ENCODE peak calls at places on chromosomes 16 and 17, in six cellular contexts. One of them, this sample, is unnamed.
A peak's percentile ranks its signal among the peaks of the same experiment; 100 is the strongest.

GRCh38 chr17:57107498-57108101 is 22.6 kb downstream of the AKAP1 start:
- DNase-seq in H4: peak; percentile 90
- DNase-seq in HT-29: peak; percentile 92
- DNase-seq in MCF 10A: peak; percentile 73
- DNase-seq in left colon: peak; percentile 81
- DNase-seq in stimulated activated CD4-positive, alpha-beta T cell treated with anti-CD3 and anti-CD28 coated beads, Interleukin-1b, Interleukin-23, amount 100 ng/mL, for 1 hour: no peak
- DNase-seq in this sample: no peak

GRCh38 chr17:48767263-48767774 is 38.8 kb upstream of the HOXB13 start:
- DNase-seq in HT-29: no peak
- DNase-seq in stimulated activated CD4-positive, alpha-beta T cell treated with anti-CD3 and anti-CD28 coated beads, Interleukin-1b, Interleukin-23, amount 100 ng/mL, for 1 hour: no peak
- DNase-seq in left colon: no peak
- DNase-seq in H4: no peak
- DNase-seq in MCF 10A: no peak
- DNase-seq in this sample: no peak

GRCh38 chr16:8849411-8850011 is 19.3 kb downstream of the CARHSP1 start:
- DNase-seq in MCF 10A: peak; percentile 87
- DNase-seq in stimulated activated CD4-positive, alpha-beta T cell treated with anti-CD3 and anti-CD28 coated beads, Interleukin-1b, Interleukin-23, amount 100 ng/mL, for 1 hour: no peak
- DNase-seq in H4: peak; percentile 2
- DNase-seq in left colon: no peak
- DNase-seq in HT-29: no peak
- DNase-seq in this sample: no peak

GRCh38 chr17:82247856-82248671 is 19.2 kb downstream of the SLC16A3 start:
- DNase-seq in HT-29: no peak
- DNase-seq in MCF 10A: no peak
- DNase-seq in left colon: no peak
- DNase-seq in H4: no peak
- DNase-seq in stimulated activated CD4-positive, alpha-beta T cell treated with anti-CD3 and anti-CD28 coated beads, Interleukin-1b, Interleukin-23, amount 100 ng/mL, for 1 hour: no peak
- DNase-seq in this sample: no peak

GRCh38 chr16:3980311-3981111 is 100.0 kb upstream of the CREBBP start:
- DNase-seq in left colon: no peak
- DNase-seq in HT-29: no peak
- DNase-seq in MCF 10A: peak; percentile 14
- DNase-seq in H4: peak; percentile 55
- DNase-seq in stimulated activated CD4-positive, alpha-beta T cell treated with anti-CD3 and anti-CD28 coated beads, Interleukin-1b, Interleukin-23, amount 100 ng/mL, for 1 hour: no peak
- DNase-seq in this sample: peak; percentile 38

GRCh38 chr16:59878999-59879398 is 1144.9 kb upstream of the GOT2 start:
- DNase-seq in H4: no peak
- DNase-seq in stimulated activated CD4-positive, alpha-beta T cell treated with anti-CD3 and anti-CD28 coated beads, Interleukin-1b, Interleukin-23, amount 100 ng/mL, for 1 hour: no peak
- DNase-seq in HT-29: no peak
- DNase-seq in left colon: no peak
- DNase-seq in MCF 10A: peak; percentile 30
- DNase-seq in this sample: no peak

GRCh38 chr17:164536-165235 is 16.8 kb downstream of the DOC2B start:
- DNase-seq in HT-29: peak; percentile 39
- DNase-seq in H4: peak; percentile 39
- DNase-seq in left colon: no peak
- DNase-seq in MCF 10A: peak; percentile 42
- DNase-seq in stimulated activated CD4-positive, alpha-beta T cell treated with anti-CD3 and anti-CD28 coated beads, Interleukin-1b, Interleukin-23, amount 100 ng/mL, for 1 hour: no peak
- DNase-seq in this sample: no peak

GRCh38 chr16:14179116-14179515 is 108.0 kb downstream of the MRTFB start:
- DNase-seq in H4: no peak
- DNase-seq in left colon: no peak
- DNase-seq in HT-29: no peak
- DNase-seq in stimulated activated CD4-positive, alpha-beta T cell treated with anti-CD3 and anti-CD28 coated beads, Interleukin-1b, Interleukin-23, amount 100 ng/mL, for 1 hour: no peak
- DNase-seq in MCF 10A: peak; percentile 21
- DNase-seq in this sample: peak; percentile 6

GRCh38 chr16:78122774-78123315 is 23.4 kb downstream of the WWOX start:
- DNase-seq in H4: peak; percentile 32
- DNase-seq in HT-29: peak; percentile 49
- DNase-seq in MCF 10A: peak; percentile 75
- DNase-seq in stimulated activated CD4-positive, alpha-beta T cell treated with anti-CD3 and anti-CD28 coated beads, Interleukin-1b, Interleukin-23, amount 100 ng/mL, for 1 hour: no peak
- DNase-seq in left colon: no peak
- DNase-seq in this sample: peak; percentile 40

GRCh38 chr17:46940692-46941404 is 17.9 kb downstream of the GOSR2 start:
- DNase-seq in MCF 10A: peak; percentile 72
- DNase-seq in H4: peak; percentile 79
- DNase-seq in stimulated activated CD4-positive, alpha-beta T cell treated with anti-CD3 and anti-CD28 coated beads, Interleukin-1b, Interleukin-23, amount 100 ng/mL, for 1 hour: peak; percentile 38
- DNase-seq in left colon: peak; percentile 47
- DNase-seq in HT-29: peak; percentile 79
- DNase-seq in this sample: peak; percentile 58

GRCh38 chr16:70151391-70151790 is 22.2 kb upstream of the CLEC18C start:
- DNase-seq in HT-29: peak; percentile 25
- DNase-seq in MCF 10A: no peak
- DNase-seq in left colon: peak; percentile 45
- DNase-seq in H4: no peak
- DNase-seq in stimulated activated CD4-positive, alpha-beta T cell treated with anti-CD3 and anti-CD28 coated beads, Interleukin-1b, Interleukin-23, amount 100 ng/mL, for 1 hour: no peak
- DNase-seq in this sample: no peak

GRCh38 chr16:17307501-17307900 is 163.3 kb downstream of the XYLT1 start:
- DNase-seq in stimulated activated CD4-positive, alpha-beta T cell treated with anti-CD3 and anti-CD28 coated beads, Interleukin-1b, Interleukin-23, amount 100 ng/mL, for 1 hour: no peak
- DNase-seq in H4: no peak
- DNase-seq in MCF 10A: no peak
- DNase-seq in HT-29: no peak
- DNase-seq in left colon: no peak
- DNase-seq in this sample: no peak

GRCh38 chr16:30951785-30952184 is 2.9 kb downstream of the ORAI3 start:
- DNase-seq in stimulated activated CD4-positive, alpha-beta T cell treated with anti-CD3 and anti-CD28 coated beads, Interleukin-1b, Interleukin-23, amount 100 ng/mL, for 1 hour: no peak
- DNase-seq in H4: no peak
- DNase-seq in HT-29: no peak
- DNase-seq in MCF 10A: peak; percentile 62
- DNase-seq in left colon: peak; percentile 70
- DNase-seq in this sample: peak; percentile 93

GRCh38 chr17:77129568-77130301 is 11.0 kb upstream of the SEC14L1 start:
- DNase-seq in stimulated activated CD4-positive, alpha-beta T cell treated with anti-CD3 and anti-CD28 coated beads, Interleukin-1b, Interleukin-23, amount 100 ng/mL, for 1 hour: no peak
- DNase-seq in MCF 10A: no peak
- DNase-seq in H4: peak; percentile 80
- DNase-seq in HT-29: no peak
- DNase-seq in left colon: no peak
- DNase-seq in this sample: peak; percentile 74

GRCh38 chr16:71338193-71338592 is 20.3 kb upstream of the CALB2 start:
- DNase-seq in left colon: no peak
- DNase-seq in H4: peak; percentile 47
- DNase-seq in HT-29: peak; percentile 97
- DNase-seq in stimulated activated CD4-positive, alpha-beta T cell treated with anti-CD3 and anti-CD28 coated beads, Interleukin-1b, Interleukin-23, amount 100 ng/mL, for 1 hour: no peak
- DNase-seq in MCF 10A: peak; percentile 83
- DNase-seq in this sample: no peak

GRCh38 chr17:234163-235047 is 53.0 kb upstream of the DOC2B start:
- DNase-seq in HT-29: peak; percentile 3
- DNase-seq in stimulated activated CD4-positive, alpha-beta T cell treated with anti-CD3 and anti-CD28 coated beads, Interleukin-1b, Interleukin-23, amount 100 ng/mL, for 1 hour: no peak
- DNase-seq in left colon: peak; percentile 24
- DNase-seq in MCF 10A: no peak
- DNase-seq in H4: no peak
- DNase-seq in this sample: no peak

GRCh38 chr17:72421128-72422092 is 300.6 kb downstream of the SOX9 start:
- DNase-seq in left colon: peak; percentile 81
- DNase-seq in H4: peak; percentile 94
- DNase-seq in HT-29: peak; percentile 90
- DNase-seq in MCF 10A: peak; percentile 99
- DNase-seq in stimulated activated CD4-positive, alpha-beta T cell treated with anti-CD3 and anti-CD28 coated beads, Interleukin-1b, Interleukin-23, amount 100 ng/mL, for 1 hour: no peak
- DNase-seq in this sample: peak; percentile 38

GRCh38 chr16:68367034-68367433 is 56.2 kb downstream of the PRMT7 start:
- DNase-seq in stimulated activated CD4-positive, alpha-beta T cell treated with anti-CD3 and anti-CD28 coated beads, Interleukin-1b, Interleukin-23, amount 100 ng/mL, for 1 hour: no peak
- DNase-seq in HT-29: peak; percentile 39
- DNase-seq in MCF 10A: peak; percentile 57
- DNase-seq in left colon: no peak
- DNase-seq in H4: no peak
- DNase-seq in this sample: peak; percentile 13

GRCh38 chr16:53053967-53054669 is 673 bp upstream of the CHD9 start:
- DNase-seq in MCF 10A: no peak
- DNase-seq in stimulated activated CD4-positive, alpha-beta T cell treated with anti-CD3 and anti-CD28 coated beads, Interleukin-1b, Interleukin-23, amount 100 ng/mL, for 1 hour: peak; percentile 6
- DNase-seq in left colon: peak; percentile 72
- DNase-seq in HT-29: no peak
- DNase-seq in H4: peak; percentile 25
- DNase-seq in this sample: no peak

GRCh38 chr17:41680426-41681040 is 8.2 kb upstream of the EIF1 start:
- DNase-seq in stimulated activated CD4-positive, alpha-beta T cell treated with anti-CD3 and anti-CD28 coated beads, Interleukin-1b, Interleukin-23, amount 100 ng/mL, for 1 hour: no peak
- DNase-seq in H4: no peak
- DNase-seq in left colon: no peak
- DNase-seq in MCF 10A: no peak
- DNase-seq in HT-29: no peak
- DNase-seq in this sample: no peak

GRCh38 chr16:86681440-86681838 is 103.1 kb downstream of the FOXL1 start:
- DNase-seq in MCF 10A: no peak
- DNase-seq in H4: no peak
- DNase-seq in left colon: no peak
- DNase-seq in stimulated activated CD4-positive, alpha-beta T cell treated with anti-CD3 and anti-CD28 coated beads, Interleukin-1b, Interleukin-23, amount 100 ng/mL, for 1 hour: no peak
- DNase-seq in HT-29: no peak
- DNase-seq in this sample: no peak

GRCh38 chr17:13074026-13074425 is 56.2 kb upstream of the ELAC2 start:
- DNase-seq in stimulated activated CD4-positive, alpha-beta T cell treated with anti-CD3 and anti-CD28 coated beads, Interleukin-1b, Interleukin-23, amount 100 ng/mL, for 1 hour: no peak
- DNase-seq in MCF 10A: peak; percentile 36
- DNase-seq in left colon: no peak
- DNase-seq in HT-29: no peak
- DNase-seq in H4: no peak
- DNase-seq in this sample: peak; percentile 36

GRCh38 chr16:28531777-28532744 is 6.7 kb downstream of the NUPR1 start:
- DNase-seq in H4: peak; percentile 25
- DNase-seq in stimulated activated CD4-positive, alpha-beta T cell treated with anti-CD3 and anti-CD28 coated beads, Interleukin-1b, Interleukin-23, amount 100 ng/mL, for 1 hour: no peak
- DNase-seq in left colon: peak; percentile 92
- DNase-seq in HT-29: peak; percentile 31
- DNase-seq in MCF 10A: peak; percentile 66
- DNase-seq in this sample: peak; percentile 34

GRCh38 chr17:17500999-17501605 is 4.9 kb upstream of the RASD1 start:
- DNase-seq in left colon: no peak
- DNase-seq in MCF 10A: no peak
- DNase-seq in stimulated activated CD4-positive, alpha-beta T cell treated with anti-CD3 and anti-CD28 coated beads, Interleukin-1b, Interleukin-23, amount 100 ng/mL, for 1 hour: no peak
- DNase-seq in HT-29: peak; percentile 68
- DNase-seq in H4: no peak
- DNase-seq in this sample: no peak

GRCh38 chr16:85571813-85572619 is 41.1 kb upstream of the GSE1 start:
- DNase-seq in left colon: no peak
- DNase-seq in H4: no peak
- DNase-seq in stimulated activated CD4-positive, alpha-beta T cell treated with anti-CD3 and anti-CD28 coated beads, Interleukin-1b, Interleukin-23, amount 100 ng/mL, for 1 hour: no peak
- DNase-seq in MCF 10A: no peak
- DNase-seq in HT-29: no peak
- DNase-seq in this sample: no peak

GRCh38 chr17:83202002-83203000 is 122.9 kb downstream of the METRNL start:
- DNase-seq in HT-29: no peak
- DNase-seq in stimulated activated CD4-positive, alpha-beta T cell treated with anti-CD3 and anti-CD28 coated beads, Interleukin-1b, Interleukin-23, amount 100 ng/mL, for 1 hour: no peak
- DNase-seq in MCF 10A: no peak
- DNase-seq in H4: no peak
- DNase-seq in left colon: peak; percentile 18
- DNase-seq in this sample: no peak

GRCh38 chr16:77221482-77221881 is 22.3 kb downstream of the SYCE1L start:
- DNase-seq in H4: no peak
- DNase-seq in left colon: no peak
- DNase-seq in MCF 10A: peak; percentile 56
- DNase-seq in stimulated activated CD4-positive, alpha-beta T cell treated with anti-CD3 and anti-CD28 coated beads, Interleukin-1b, Interleukin-23, amount 100 ng/mL, for 1 hour: no peak
- DNase-seq in HT-29: no peak
- DNase-seq in this sample: peak; percentile 22

GRCh38 chr16:85385463-85386331 is 227.4 kb upstream of the GSE1 start:
- DNase-seq in MCF 10A: no peak
- DNase-seq in left colon: peak; percentile 22
- DNase-seq in HT-29: no peak
- DNase-seq in stimulated activated CD4-positive, alpha-beta T cell treated with anti-CD3 and anti-CD28 coated beads, Interleukin-1b, Interleukin-23, amount 100 ng/mL, for 1 hour: no peak
- DNase-seq in H4: no peak
- DNase-seq in this sample: no peak

GRCh38 chr17:47857551-47858410 is 6.8 kb upstream of the SP6 start:
- DNase-seq in left colon: no peak
- DNase-seq in HT-29: no peak
- DNase-seq in stimulated activated CD4-positive, alpha-beta T cell treated with anti-CD3 and anti-CD28 coated beads, Interleukin-1b, Interleukin-23, amount 100 ng/mL, for 1 hour: no peak
- DNase-seq in H4: no peak
- DNase-seq in MCF 10A: no peak
- DNase-seq in this sample: no peak

This sample was measured in fibroblast of gingiva.